ENCODE peak calls at places on chromosomes 7 and 10, in four cellular contexts. T is IMR-90, Z is K562, J is H1. V is an unnamed sample.

GRCh38 chr7:92835851-92836488 is 403 bp downstream of the CDK6 start:
- DNase-seq in Z (peak), T (no peak), J (peak), V (no peak)

GRCh38 chr10:34713875-34714274 is 101.2 kb downstream of the PARD3 start:
- DNase-seq in J (no peak), T (peak), Z (no peak), V (no peak)

GRCh38 chr10:130873636-130874035 is 437.9 kb downstream of the TCERG1L start:
- DNase-seq in J (no peak), T (no peak), Z (no peak), V (no peak)

GRCh38 chr10:101879456-101880189 is 36.0 kb upstream of the KCNIP2 start:
- DNase-seq in T (peak), J (no peak), Z (no peak), V (no peak)

GRCh38 chr10:120970595-120971529 is 119.7 kb downstream of the WDR11 start:
- DNase-seq in Z (no peak), T (no peak), J (no peak), V (no peak)

GRCh38 chr10:111102381-111102973 is 25.6 kb downstream of the ADRA2A start:
- DNase-seq in Z (no peak), J (no peak), T (no peak), V (no peak)

GRCh38 chr7:818031-818699 is 14.1 kb upstream of the SUN1 start:
- DNase-seq in T (peak), Z (no peak), J (no peak), V (no peak)

GRCh38 chr7:45884136-45884535 is 4.2 kb upstream of the IGFBP1 start:
- DNase-seq in Z (no peak), T (no peak), J (no peak), V (no peak)

GRCh38 chr7:129943352-129943751 is 9.4 kb downstream of the UBE2H start:
- DNase-seq in J (no peak), Z (no peak), T (no peak), V (no peak)

GRCh38 chr10:124248646-124249045 is 155.2 kb upstream of the CHST15 start:
- DNase-seq in J (no peak), Z (no peak), T (no peak), V (no peak)

GRCh38 chr7:34130558-34131285 is 225.4 kb downstream of the BMPER start:
- DNase-seq in J (no peak), T (no peak), Z (no peak), V (no peak)

GRCh38 chr7:34135924-34136323 is 230.6 kb downstream of the BMPER start:
- DNase-seq in T (no peak), J (no peak), Z (no peak), V (no peak)

GRCh38 chr7:34133983-34134782 is 228.8 kb downstream of the BMPER start:
- DNase-seq in Z (peak), J (peak), T (peak), V (no peak)

GRCh38 chr7:34131371-34131770 is 226.0 kb downstream of the BMPER start:
- DNase-seq in T (no peak), Z (no peak), J (no peak), V (no peak)

DNA sequence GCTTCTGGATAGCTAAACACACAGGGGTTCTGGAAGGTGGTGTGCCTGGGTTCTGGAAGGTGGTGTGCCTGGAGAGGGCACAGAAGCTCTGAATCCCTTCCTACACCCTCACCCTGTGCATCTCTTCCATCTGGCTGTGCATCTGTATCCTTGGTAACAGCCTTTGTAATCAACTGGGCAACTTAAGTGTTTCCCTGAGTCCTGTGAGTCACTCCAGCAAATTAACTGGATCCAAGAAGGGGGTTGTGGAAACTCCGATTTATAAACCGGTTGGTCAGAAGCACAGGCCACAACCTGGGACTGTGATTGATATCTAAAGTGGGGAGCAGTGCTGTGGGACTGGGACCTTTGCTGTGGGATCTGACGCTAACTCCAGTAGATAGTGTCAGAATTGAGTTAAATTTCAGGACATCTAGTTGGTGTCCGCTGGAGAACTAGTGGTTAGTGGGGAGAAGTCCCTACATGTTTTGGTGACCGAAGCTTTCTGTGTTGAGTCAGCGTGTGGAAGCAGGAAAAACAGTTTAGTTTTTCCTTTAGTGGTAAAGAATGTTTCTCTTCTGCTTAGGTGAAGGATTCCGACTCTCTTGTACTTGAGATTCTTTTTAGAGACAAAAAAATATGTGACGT is 228.1 kb downstream of the BMPER start:
- DNase-seq in Z (no peak), J (no peak), T (peak), V (no peak)
- TF ChIP-seq CHD1 in Z (no peak), J (no peak), T (no peak), V (no peak)

DNA sequence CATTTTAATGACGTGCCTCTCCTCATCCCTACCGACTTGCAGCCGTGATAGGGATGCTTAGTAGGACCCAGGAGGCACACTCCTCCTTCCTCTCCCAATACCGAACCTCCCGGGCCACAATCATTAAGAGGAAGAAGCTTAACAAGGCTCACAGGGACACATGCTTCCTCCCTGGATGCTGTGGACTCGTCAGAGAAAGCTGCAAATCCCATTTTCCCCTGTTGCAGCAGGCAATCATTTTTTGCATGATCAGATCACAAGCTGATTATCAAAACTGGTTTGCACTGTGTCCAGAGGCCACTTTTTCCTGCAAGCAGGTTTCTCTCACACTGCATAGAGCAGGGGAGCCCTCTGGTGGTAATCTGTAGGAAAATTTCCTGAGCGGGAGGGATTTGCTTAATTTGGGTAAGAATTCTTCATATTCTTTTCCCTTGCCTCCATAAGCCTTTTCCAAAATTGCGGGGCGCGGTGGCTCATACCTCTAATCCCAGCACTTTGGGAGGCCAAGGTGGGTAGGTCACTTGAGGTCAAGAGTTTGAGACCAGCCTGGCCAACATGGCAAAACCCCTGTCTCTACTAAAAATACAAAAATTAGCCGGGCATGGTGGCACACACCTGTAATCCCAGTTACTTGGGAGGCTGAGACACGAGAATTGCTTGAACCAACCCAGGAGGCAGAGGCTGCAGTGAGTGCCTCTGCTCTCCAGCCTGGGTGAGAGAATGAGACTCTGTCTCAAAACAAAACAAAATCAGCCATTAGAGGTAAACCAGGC is 16.1 kb upstream of the LAMB4 start:
- DNase-seq in J (peak), Z (peak), T (peak), V (peak)
- H3K4me3 ChIP-seq in J (peak), Z (no peak), T (no peak), V (no peak)

GRCh38 chr7:25368599-25368998 is 140.3 kb upstream of the NPVF start:
- DNase-seq in Z (no peak), J (no peak), T (no peak), V (no peak)

GRCh38 chr7:25371972-25372371 is 143.7 kb upstream of the NPVF start:
- DNase-seq in Z (no peak), T (no peak), J (no peak), V (no peak)

GRCh38 chr7:25369794-25370193 is 141.5 kb upstream of the NPVF start:
- DNase-seq in J (no peak), T (no peak), Z (no peak), V (no peak)
- TF ChIP-seq CHD1 in J (no peak), T (no peak), Z (no peak), V (no peak)

GRCh38 chr7:90689256-90689655 is 93.1 kb downstream of the CDK14 start:
- DNase-seq in T (no peak), Z (no peak), J (no peak), V (no peak)
- H3K4me3 ChIP-seq in T (no peak), Z (no peak), J (no peak), V (no peak)

DNA sequence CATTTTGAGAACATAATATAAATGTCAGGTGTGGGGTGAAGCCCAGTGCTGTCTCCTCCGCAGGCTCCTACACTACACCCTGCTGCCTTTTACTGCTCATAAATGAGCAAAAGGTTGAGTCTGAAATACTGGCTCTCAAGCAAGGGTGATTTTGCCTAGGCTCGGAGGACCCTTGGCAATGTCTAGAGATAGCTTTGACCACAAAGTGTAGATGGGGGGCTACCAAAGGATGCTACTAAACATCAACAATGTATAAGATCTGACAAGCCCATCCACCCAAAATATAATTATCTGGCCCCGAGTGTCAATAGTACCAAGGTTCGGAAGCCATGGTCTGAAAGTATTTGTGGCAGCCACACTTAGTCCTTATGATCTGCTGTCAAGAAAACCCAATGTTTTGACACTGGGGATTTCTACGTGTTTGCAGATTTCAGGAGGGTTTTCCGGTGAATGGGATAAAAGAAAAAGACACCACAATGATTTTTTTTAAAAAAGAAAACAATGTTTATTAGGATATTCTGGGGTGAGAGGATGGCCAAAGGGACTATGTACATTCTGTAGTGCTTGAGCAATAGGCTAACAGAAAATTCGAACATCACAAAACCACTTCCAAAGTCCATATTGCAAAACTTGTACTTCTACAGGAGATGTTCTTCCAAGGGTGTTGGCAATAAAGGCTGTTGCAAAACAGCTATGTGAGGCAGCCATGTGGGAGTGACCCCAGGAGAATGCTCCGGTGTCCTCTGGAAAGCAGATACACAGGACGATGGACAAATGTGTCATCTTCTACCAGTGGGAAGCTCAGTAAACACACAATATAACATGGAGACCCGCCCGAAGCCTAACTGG is 216.3 kb downstream of the GFRA1 start:
- DNase-seq in Z (no peak), T (no peak), J (no peak), V (no peak)
- TF ChIP-seq CHD1 in Z (no peak), T (no peak), J (no peak), V (no peak)

DNA sequence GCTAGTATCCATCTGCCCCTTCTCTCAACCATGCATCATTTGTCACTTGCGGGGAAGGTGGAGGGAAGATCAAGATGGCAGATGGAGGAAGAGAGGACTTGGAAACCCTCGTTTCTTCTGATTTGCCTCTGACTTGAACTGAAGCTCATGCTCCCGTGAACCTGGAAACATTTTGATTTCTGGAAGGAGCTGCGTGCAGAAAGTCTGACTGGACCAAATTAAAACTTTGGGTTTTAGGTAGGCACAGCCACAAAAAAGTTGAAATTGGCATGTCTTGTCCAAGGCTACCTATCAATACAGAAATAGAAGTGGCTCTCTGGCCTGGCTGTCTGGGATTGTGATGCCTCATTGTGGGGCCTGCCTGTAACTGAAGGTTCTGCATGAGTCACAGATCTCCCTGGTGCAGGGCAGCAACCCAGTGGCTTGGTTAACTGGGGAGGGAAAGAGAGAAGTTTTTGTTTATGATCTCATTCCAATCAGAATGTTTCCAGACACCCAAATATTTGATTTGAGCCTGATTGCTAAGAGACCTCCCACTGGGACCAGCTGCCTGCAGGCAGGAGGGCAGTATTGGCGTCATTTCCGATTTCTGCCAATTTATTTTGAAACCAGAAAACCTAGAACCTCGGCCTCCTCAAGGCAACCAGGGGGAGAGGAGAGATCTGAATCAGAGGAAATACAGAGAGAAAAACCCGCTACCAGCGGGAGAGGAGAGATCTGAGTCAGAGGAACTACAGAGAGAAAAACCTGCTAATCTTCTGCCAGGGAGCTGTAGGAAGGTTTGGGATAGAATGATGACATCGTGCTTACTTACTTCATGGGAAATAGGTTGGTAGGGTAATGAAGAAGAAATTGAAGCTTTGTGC is 363.6 kb downstream of the ANKRD30A start:
- DNase-seq in Z (no peak), T (no peak), J (no peak), V (no peak)
- H3K4me3 ChIP-seq in Z (no peak), T (no peak), J (no peak), V (no peak)

GRCh38 chr7:77326131-77326530 is 90.0 kb downstream of the GSAP start:
- DNase-seq in J (no peak), T (peak), Z (no peak), V (no peak)

GRCh38 chr7:77329466-77330168 is 86.5 kb downstream of the GSAP start:
- DNase-seq in Z (no peak), T (no peak), J (no peak), V (no peak)

GRCh38 chr7:77328669-77329068 is 87.5 kb downstream of the GSAP start:
- DNase-seq in Z (no peak), J (no peak), T (peak), V (no peak)

GRCh38 chr7:77327067-77327931 is 88.8 kb downstream of the GSAP start:
- DNase-seq in J (no peak), Z (no peak), T (peak), V (no peak)

GRCh38 chr7:77327932-77328628 is 88.1 kb downstream of the GSAP start:
- DNase-seq in J (no peak), Z (no peak), T (no peak), V (no peak)
- TF ChIP-seq CHD1 in J (no peak), Z (no peak), T (no peak), V (no peak)

GRCh38 chr7:101165075-101165957 is at the start of gene VGF:
- DNase-seq in Z (peak), T (peak), J (peak), V (no peak)

GRCh38 chr7:101165958-101166602 is 711 bp upstream of the VGF start:
- DNase-seq in Z (peak), J (peak), T (no peak), V (no peak)

GRCh38 chr7:101162551-101163280 is 2.7 kb downstream of the VGF start:
- DNase-seq in J (peak), T (peak), Z (peak), V (no peak)

GRCh38 chr7:101163281-101164070 is 1.9 kb downstream of the VGF start:
- DNase-seq in Z (peak), J (peak), T (no peak), V (no peak)

DNA sequence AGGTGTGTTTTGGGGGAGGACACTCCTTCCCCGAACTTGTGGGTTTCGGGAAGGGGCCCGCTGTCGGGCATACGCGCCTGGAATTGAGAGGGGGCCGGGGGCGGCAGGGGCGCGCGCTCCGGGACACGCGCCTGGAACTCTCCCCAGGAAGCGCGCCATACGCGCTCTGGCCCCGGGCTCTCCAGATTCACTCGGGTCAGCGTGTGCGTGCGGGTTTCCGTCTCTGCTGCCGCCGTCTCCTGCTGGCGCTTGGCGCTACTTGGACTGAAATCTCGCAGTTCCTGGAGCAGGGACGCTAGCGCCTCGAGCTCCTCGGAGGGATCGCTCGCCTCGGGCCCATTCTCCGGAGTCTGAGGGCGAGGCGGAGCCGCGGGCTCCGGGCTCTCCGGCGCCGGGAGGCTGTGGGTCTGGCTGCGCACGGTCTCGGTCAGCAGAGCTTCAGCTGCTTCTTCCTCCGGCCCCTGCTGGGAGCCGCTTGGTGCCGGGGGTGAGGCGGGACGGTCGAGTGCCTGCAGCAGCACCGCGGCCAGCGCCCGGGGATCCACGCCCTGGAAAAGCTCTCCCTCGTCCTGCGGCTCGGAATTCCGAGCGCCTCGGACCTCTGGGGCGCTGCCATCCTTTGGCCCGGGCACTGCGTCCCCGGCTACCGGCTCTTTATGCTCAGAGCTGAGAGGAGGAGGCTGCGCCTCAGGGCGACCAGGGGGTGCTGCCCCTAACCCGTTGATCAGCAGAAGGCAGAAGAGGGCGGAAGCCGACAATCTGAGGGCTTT is 1.1 kb downstream of the VGF start:
- DNase-seq in J (peak), T (peak), Z (peak), V (no peak)
- H3K4me3 ChIP-seq in J (peak), T (peak), Z (peak), V (peak)